ENCODE peak calls at places on chromosomes 2 and 18, in ten cellular contexts. C is HFFc6; L is activated effector memory CD4-positive, alpha-beta T cell treated with Interleukin-2 at 50 U/mL for 16 hours; S is EL; X is stimulated activated CD4-positive, alpha-beta T cell treated with anti-CD3 and anti-CD28 coated beads, Interleukin-2, amount 100 ng/mL, for 48 hours; Y is M059J; T is K562; P is activated naive CD4-positive, alpha-beta T cell; I is left lung; U is NCI-H1436. M is an unnamed sample.

GRCh38 chr2:210558708-210559107 is 2.3 kb downstream of the CPS1 start:
- DNase-seq in Y (peak), C (no peak), T (no peak), X (no peak), I (no peak), U (no peak), S (peak), P (no peak), L (no peak), M (no peak)

GRCh38 chr18:49613141-49613641 is 51.3 kb downstream of the LIPG start:
- DNase-seq in U (no peak), Y (peak), S (no peak), X (no peak), P (no peak), T (no peak), I (no peak), L (no peak), C (no peak), M (no peak)

GRCh38 chr2:218883491-218884490 is 3.1 kb downstream of the WNT10A start:
- DNase-seq in L (no peak), S (peak), Y (no peak), U (no peak), I (no peak), T (peak), P (no peak), X (no peak), C (no peak), M (no peak)

GRCh38 chr2:64727013-64727767 is 73.5 kb upstream of the SERTAD2 start:
- DNase-seq in T (no peak), S (no peak), I (no peak), X (no peak), U (no peak), L (no peak), Y (no peak), C (no peak), P (no peak), M (no peak)

GRCh38 chr2:54725343-54726099 is 2.1 kb downstream of the EML6 start:
- DNase-seq in C (no peak), I (no peak), L (no peak), U (no peak), P (no peak), T (no peak), X (no peak), Y (no peak), S (no peak), M (no peak)

GRCh38 chr2:25339121-25339738 is 2.5 kb downstream of the DNMT3A start:
- DNase-seq in P (no peak), S (no peak), X (no peak), C (no peak), U (no peak), T (no peak), I (no peak), L (no peak), Y (no peak), M (no peak)

GRCh38 chr2:233002829-233003657 is 10.0 kb downstream of the NGEF start:
- DNase-seq in T (no peak), C (no peak), U (no peak), S (no peak), L (no peak), I (no peak), Y (no peak), P (no peak), X (no peak), M (no peak)

GRCh38 chr2:148023861-148024260 is 3.0 kb downstream of the MBD5 start:
- DNase-seq in Y (no peak), L (no peak), T (no peak), C (no peak), P (no peak), U (no peak), S (no peak), I (no peak), X (no peak), M (no peak)

GRCh38 chr2:137992039-137992646 is 27.9 kb downstream of the HNMT start:
- DNase-seq in I (no peak), S (no peak), C (no peak), Y (no peak), L (no peak), P (no peak), T (no peak), U (no peak), X (no peak), M (no peak)

GRCh38 chr2:205407984-205408383 is 274.3 kb upstream of the NRP2 start:
- DNase-seq in P (no peak), X (no peak), U (no peak), I (no peak), Y (peak), S (peak), C (peak), T (no peak), L (no peak), M (no peak)

GRCh38 chr18:75208055-75208835 is 694 bp downstream of the PTGR3 start:
- DNase-seq in I (peak), C (no peak), S (peak), L (peak), Y (peak), P (peak), U (no peak), X (no peak), T (peak), M (peak)

GRCh38 chr2:88608184-88608583 is 19.1 kb downstream of the EIF2AK3 start:
- DNase-seq in S (no peak), X (no peak), U (no peak), I (no peak), L (no peak), T (no peak), P (no peak), C (no peak), Y (no peak), M (no peak)

GRCh38 chr2:216932113-216932512 is 72.2 kb upstream of the TNP1 start:
- DNase-seq in U (no peak), P (no peak), L (no peak), Y (no peak), S (no peak), X (no peak), C (no peak), I (no peak), T (no peak), M (no peak)

GRCh38 chr2:74585406-74586182 is 31.1 kb downstream of the DOK1 start:
- DNase-seq in I (no peak), X (no peak), Y (no peak), U (no peak), P (no peak), T (peak), L (no peak), C (no peak), S (no peak), M (no peak)

GRCh38 chr2:234257859-234258561 is 207.5 kb downstream of the SPP2 start:
- DNase-seq in P (no peak), C (peak), U (peak), S (peak), X (peak), L (no peak), I (peak), Y (peak), T (no peak), M (peak)

GRCh38 chr2:101501443-101501842 is 26.5 kb upstream of the RFX8 start:
- DNase-seq in L (no peak), I (no peak), T (no peak), S (no peak), X (no peak), U (no peak), C (no peak), P (no peak), Y (peak), M (no peak)

GRCh38 chr2:55277310-55277709 is 8.3 kb upstream of the MTIF2 start:
- DNase-seq in S (no peak), L (no peak), I (no peak), X (no peak), U (no peak), T (no peak), P (no peak), Y (no peak), C (no peak), M (no peak)

GRCh38 chr2:202780514-202781021 is 91.0 kb downstream of the ICA1L start:
- DNase-seq in C (peak), P (no peak), S (peak), U (no peak), I (no peak), T (no peak), Y (peak), X (no peak), L (no peak), M (no peak)

GRCh38 chr2:104853926-104854506 is at the start of gene POU3F3:
- DNase-seq in L (no peak), X (no peak), S (no peak), T (no peak), P (no peak), I (no peak), Y (peak), C (no peak), U (no peak), M (peak)

GRCh38 chr18:966095-967036 is 61.7 kb downstream of the ADCYAP1 start:
- DNase-seq in I (no peak), S (no peak), X (no peak), U (no peak), C (no peak), T (no peak), L (no peak), P (no peak), Y (peak), M (no peak)

GRCh38 chr2:197378494-197378972 is 56.3 kb downstream of the SF3B1 start:
- DNase-seq in L (peak), U (peak), P (peak), C (peak), S (peak), Y (peak), I (no peak), T (peak), X (peak), M (no peak)

GRCh38 chr18:26458526-26459232 is 89.7 kb downstream of the KCTD1 start:
- DNase-seq in U (no peak), I (no peak), Y (peak), L (no peak), X (no peak), C (peak), P (no peak), T (no peak), S (peak), M (no peak)

GRCh38 chr2:214066847-214067246 is 344.0 kb upstream of the VWC2L start:
- DNase-seq in Y (no peak), S (no peak), T (no peak), I (no peak), U (no peak), X (no peak), P (no peak), L (no peak), C (no peak), M (no peak)

GRCh38 chr2:235661136-235661535 is 167.3 kb downstream of the AGAP1 start:
- DNase-seq in U (no peak), I (no peak), C (no peak), T (no peak), X (no peak), L (no peak), S (no peak), P (no peak), Y (no peak), M (no peak)

GRCh38 chr2:205748660-205749059 is 66.4 kb downstream of the NRP2 start:
- DNase-seq in U (no peak), S (no peak), L (no peak), T (no peak), X (no peak), P (no peak), C (no peak), Y (peak), I (no peak), M (no peak)

GRCh38 chr2:38203455-38203810 is 127.5 kb upstream of the CYP1B1 start:
- DNase-seq in U (no peak), T (no peak), S (no peak), L (no peak), P (no peak), X (no peak), C (no peak), I (no peak), Y (no peak), M (no peak)

GRCh38 chr18:23232331-23232730 is 97.0 kb downstream of the CABLES1 start:
- DNase-seq in S (no peak), I (no peak), U (no peak), P (no peak), C (no peak), Y (no peak), L (no peak), T (no peak), X (no peak), M (no peak)

M was measured in tibial artery.